ENCODE peak calls at places on chromosomes 3 and 15, in four cellular contexts. O, A, B and M are unnamed samples.

GRCh38 chr3:66276705-66277274 is 56.0 kb downstream of the SLC25A26 start:
- DNase-seq in O (no peak), A (no peak), B (peak), M (peak)

GRCh38 chr15:78640840-78641733 is at the start of gene CHRNB4:
- DNase-seq in O (no peak), A (peak), B (no peak), M (no peak)

GRCh38 chr3:130733236-130733884 is 13.3 kb downstream of the PIK3R4 start:
- DNase-seq in O (no peak), A (no peak), B (peak), M (no peak)

GRCh38 chr15:78685157-78685830 is 44.3 kb upstream of the CHRNB4 start:
- DNase-seq in O (no peak), A (no peak), B (no peak), M (no peak)

GRCh38 chr3:192772495-192772894 is 45.2 kb upstream of the FGF12 start:
- DNase-seq in O (no peak), A (no peak), B (peak), M (peak)

GRCh38 chr3:124372784-124373183 is 357.5 kb upstream of the UMPS start:
- DNase-seq in O (no peak), A (no peak), B (no peak), M (no peak)

GRCh38 chr3:8186213-8186612 is 315.4 kb upstream of the LMCD1 start:
- DNase-seq in O (no peak), A (no peak), B (no peak), M (no peak)

GRCh38 chr15:25543156-25543555 is 104.3 kb upstream of the UBE3A start:
- DNase-seq in O (no peak), A (no peak), B (no peak), M (no peak)

GRCh38 chr15:58015565-58015964 is 49.9 kb downstream of the ALDH1A2 start:
- DNase-seq in O (no peak), A (no peak), B (no peak), M (no peak)

GRCh38 chr3:48436855-48437254 is 3.1 kb downstream of the CCDC51 start:
- DNase-seq in O (no peak), A (no peak), B (no peak), M (no peak)

GRCh38 chr3:196968233-196969000 is at the start of gene PIGZ:
- DNase-seq in O (no peak), A (peak), B (no peak), M (no peak)

GRCh38 chr15:89358755-89359439 is 24.3 kb upstream of the POLG start:
- DNase-seq in O (peak), A (peak), B (peak), M (peak)

GRCh38 chr3:171458857-171459129 is 1.4 kb downstream of the TNIK start:
- DNase-seq in O (no peak), A (no peak), B (no peak), M (no peak)

GRCh38 chr15:74789171-74789627 is 7.3 kb downstream of the CSK start:
- DNase-seq in O (no peak), A (no peak), B (no peak), M (no peak)

GRCh38 chr3:13480340-13481318 is 523 bp downstream of the HDAC11 start:
- DNase-seq in O (no peak), A (no peak), B (no peak), M (no peak)

GRCh38 chr3:110618512-110619226 is 452.9 kb upstream of the NECTIN3 start:
- DNase-seq in O (no peak), A (no peak), B (no peak), M (no peak)

GRCh38 chr15:74599156-74599555 is 16.5 kb upstream of the CLK3 start:
- DNase-seq in O (no peak), A (no peak), B (no peak), M (no peak)

GRCh38 chr3:85821130-85821756 is 862.5 kb downstream of the CADM2 start:
- DNase-seq in O (no peak), A (no peak), B (peak), M (no peak)

GRCh38 chr15:88231909-88232308 is 24.6 kb downstream of the NTRK3 start:
- DNase-seq in O (no peak), A (no peak), B (no peak), M (no peak)

DNA sequence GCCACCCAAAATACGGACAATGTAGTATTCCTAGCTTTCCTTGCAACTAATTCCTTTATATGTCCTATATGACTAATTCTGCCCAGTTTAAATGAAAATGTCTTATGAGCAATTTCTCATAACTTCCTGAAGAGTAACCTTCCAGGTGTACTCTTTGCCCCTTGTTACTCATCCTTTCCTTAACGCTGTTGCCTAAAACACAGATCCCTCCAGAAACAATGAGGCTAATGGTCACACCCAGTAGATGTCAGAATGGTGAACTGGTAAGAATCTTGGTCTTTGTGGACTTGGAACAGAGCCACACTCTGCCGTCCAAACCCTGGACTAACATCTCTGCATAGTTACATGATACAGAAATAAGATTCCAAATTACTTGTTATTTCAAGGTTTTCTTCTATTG is 497.9 kb downstream of the IGSF11 start:
- DNase-seq in O (no peak), A (no peak), B (no peak), M (peak)
- H2AFZ ChIP-seq in O (no peak), A (no peak), B (no peak), M (no peak)

GRCh38 chr3:72246685-72247084 is 461.7 kb upstream of the PROK2 start:
- DNase-seq in O (no peak), A (no peak), B (no peak), M (no peak)
- TF ChIP-seq ZNF274 in O (no peak), A (no peak), B (no peak), M (no peak)

GRCh38 chr3:20141841-20142240 is 44.2 kb downstream of the SGO1 start:
- DNase-seq in O (no peak), A (no peak), B (no peak), M (no peak)
- TF ChIP-seq SIN3A in O (no peak), A (no peak), B (no peak), M (no peak)

GRCh38 chr3:129013491-129013891 is 12.4 kb downstream of the EFCC1 start:
- DNase-seq in O (no peak), A (peak), B (no peak), M (no peak)

GRCh38 chr3:129014148-129014547 is 13.0 kb downstream of the EFCC1 start:
- DNase-seq in O (no peak), A (no peak), B (no peak), M (no peak)

GRCh38 chr3:129015388-129016105 is 14.4 kb downstream of the EFCC1 start:
- DNase-seq in O (no peak), A (peak), B (no peak), M (no peak)

GRCh38 chr3:129016366-129016724 is 15.2 kb downstream of the EFCC1 start:
- DNase-seq in O (no peak), A (no peak), B (peak), M (no peak)

GRCh38 chr3:129014793-129015345 is 13.8 kb downstream of the EFCC1 start:
- DNase-seq in O (no peak), A (no peak), B (no peak), M (no peak)
- H2AFZ ChIP-seq in O (no peak), A (no peak), B (no peak), M (no peak)

GRCh38 chr3:33940149-33940548 is 141.7 kb downstream of the PDCD6IP start:
- DNase-seq in O (no peak), A (no peak), B (no peak), M (no peak)
- TF ChIP-seq ZNF274 in O (no peak), A (no peak), B (no peak), M (no peak)

GRCh38 chr3:43176666-43177065 is 70.8 kb upstream of the POMGNT2 start:
- DNase-seq in O (no peak), A (no peak), B (no peak), M (no peak)

GRCh38 chr3:43173949-43174348 is 68.1 kb upstream of the POMGNT2 start:
- DNase-seq in O (no peak), A (no peak), B (no peak), M (no peak)

GRCh38 chr3:43175541-43175940 is 69.7 kb upstream of the POMGNT2 start:
- DNase-seq in O (no peak), A (no peak), B (no peak), M (no peak)

GRCh38 chr3:43169987-43170386 is 64.1 kb upstream of the POMGNT2 start:
- DNase-seq in O (no peak), A (no peak), B (no peak), M (no peak)

DNA sequence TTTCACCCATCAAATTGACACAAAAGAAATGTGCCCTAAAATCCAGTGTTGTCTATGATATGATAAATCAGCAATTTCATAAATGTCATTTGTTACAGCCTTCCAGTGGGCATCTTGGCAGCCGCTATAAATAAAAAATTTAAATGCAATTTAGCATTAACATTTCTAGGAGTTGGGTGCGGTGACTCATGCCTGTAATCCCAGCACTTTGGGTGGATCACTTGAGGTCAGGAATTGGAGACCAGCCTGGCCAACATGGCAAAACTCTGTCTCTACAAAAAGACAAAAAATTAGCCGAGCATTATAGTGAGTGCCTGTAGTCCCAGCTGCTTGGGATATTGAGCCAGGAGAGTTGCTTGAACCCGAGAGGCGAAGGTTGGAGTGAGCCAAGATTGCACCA is 65.9 kb upstream of the POMGNT2 start:
- DNase-seq in O (no peak), A (no peak), B (no peak), M (no peak)
- TF ChIP-seq SIN3A in O (no peak), A (no peak), B (no peak), M (no peak)

DNA sequence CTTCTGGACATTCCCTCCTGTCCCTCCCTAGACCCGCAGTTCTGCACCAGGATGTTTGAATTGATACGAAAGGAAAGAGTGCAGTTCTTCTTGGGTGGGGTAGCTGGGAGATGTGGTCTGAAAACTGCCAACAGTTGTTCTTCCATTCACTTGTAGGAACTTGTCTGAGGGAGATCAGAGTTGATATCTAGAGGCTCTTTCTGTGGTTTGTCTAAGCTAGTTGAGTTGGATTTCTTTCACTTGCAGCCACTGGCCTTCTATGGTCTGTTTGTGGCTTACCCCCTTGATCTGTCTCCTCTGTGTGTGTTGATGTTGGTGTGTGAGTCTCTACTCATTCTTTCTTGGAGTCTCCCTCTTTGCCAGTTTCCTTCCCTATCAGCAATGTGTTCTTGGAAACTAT is 42.5 kb upstream of the PIK3CB start:
- DNase-seq in O (no peak), A (peak), B (no peak), M (no peak)
- H2AFZ ChIP-seq in O (no peak), A (peak), B (peak), M (no peak)

DNA sequence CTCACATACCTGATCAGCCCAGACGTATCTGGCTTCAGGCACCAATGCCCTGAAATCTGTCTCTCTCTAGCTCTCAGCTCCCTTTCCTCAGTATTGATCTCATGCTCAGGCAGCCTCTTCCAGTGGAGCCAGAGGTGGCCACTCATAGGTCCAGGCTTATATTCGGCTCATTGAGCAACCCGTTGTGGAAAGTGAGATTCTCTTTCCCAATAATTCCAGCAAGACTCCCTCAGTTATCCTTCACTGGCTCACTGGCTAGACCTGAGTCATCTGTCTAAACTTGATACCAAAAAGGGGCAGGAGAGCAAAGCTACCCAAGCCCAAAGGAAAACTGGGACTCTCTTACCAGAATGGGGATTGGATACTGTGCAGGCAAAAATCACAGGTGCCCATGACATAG is 33.4 kb upstream of the FRMD4B start:
- DNase-seq in O (no peak), A (no peak), B (no peak), M (no peak)
- TF ChIP-seq ZNF274 in O (no peak), A (no peak), B (no peak), M (no peak)

GRCh38 chr3:52773361-52774065 is 2.8 kb upstream of the NEK4 start:
- DNase-seq in O (no peak), A (no peak), B (no peak), M (no peak)

GRCh38 chr3:52770581-52771333 is at the start of gene NEK4:
- DNase-seq in O (peak), A (peak), B (peak), M (peak)

GRCh38 chr3:52771702-52772101 is 962 bp upstream of the NEK4 start:
- DNase-seq in O (no peak), A (no peak), B (no peak), M (no peak)

GRCh38 chr3:52769786-52770445 is 824 bp downstream of the NEK4 start:
- DNase-seq in O (no peak), A (no peak), B (no peak), M (no peak)

GRCh38 chr3:52771334-52771681 is 568 bp upstream of the NEK4 start:
- DNase-seq in O (no peak), A (no peak), B (no peak), M (no peak)
- TF ChIP-seq SIN3A in O (no peak), A (no peak), B (no peak), M (no peak)

DNA sequence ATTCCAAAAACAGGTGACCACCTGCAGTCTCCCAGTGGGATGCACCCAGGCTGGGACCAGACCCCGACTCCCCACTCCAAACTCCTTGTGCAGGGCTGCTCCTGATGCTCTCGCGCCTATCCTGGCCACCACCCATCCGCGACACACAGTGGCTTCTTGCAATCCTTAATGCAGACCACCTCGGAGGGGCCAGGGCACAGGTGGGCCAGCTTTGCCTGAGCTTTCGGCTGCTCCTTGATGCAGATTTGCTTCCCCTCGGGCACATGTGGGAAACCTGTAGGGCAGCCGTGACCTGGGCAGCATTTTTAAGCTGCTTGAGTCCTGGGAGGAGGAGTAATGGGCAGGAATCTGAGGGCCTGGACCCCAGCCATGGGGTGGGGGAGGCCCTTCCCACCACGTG is 18.9 kb downstream of the SLC6A11 start:
- DNase-seq in O (no peak), A (no peak), B (no peak), M (no peak)
- H2AFZ ChIP-seq in O (no peak), A (no peak), B (no peak), M (no peak)